ENCODE peak calls at places on chromosomes 1 and 21, in four cellular contexts. One of them, this sample, is unnamed.

GRCh38 chr1:86429830-86430229 is 5.9 kb downstream of the CLCA2 start:
- DNase-seq in HFF-Myc: peak; percentile 59
- DNase-seq in tibial artery: peak; percentile 77
- DNase-seq in cardiac muscle cell: no peak
- DNase-seq in this sample: no peak

GRCh38 chr1:1758692-1759455 is 19.4 kb downstream of the NADK start:
- DNase-seq in HFF-Myc: no peak
- DNase-seq in tibial artery: no peak
- DNase-seq in cardiac muscle cell: no peak
- DNase-seq in this sample: no peak

GRCh38 chr1:202966006-202966904 is 802 bp downstream of the CYB5R1 start:
- DNase-seq in HFF-Myc: no peak
- DNase-seq in tibial artery: no peak
- DNase-seq in cardiac muscle cell: no peak
- DNase-seq in this sample: no peak

GRCh38 chr21:42471716-42472330 is 24.2 kb downstream of the RSPH1 start:
- DNase-seq in HFF-Myc: no peak
- DNase-seq in tibial artery: peak; percentile 40
- DNase-seq in cardiac muscle cell: no peak
- DNase-seq in this sample: no peak

GRCh38 chr1:212774584-212774983 is 17.0 kb downstream of the NSL1 start:
- DNase-seq in HFF-Myc: no peak
- DNase-seq in tibial artery: no peak
- DNase-seq in cardiac muscle cell: no peak
- DNase-seq in this sample: no peak

GRCh38 chr21:28266061-28266460 is 726.6 kb downstream of the LTN1 start:
- DNase-seq in HFF-Myc: no peak
- DNase-seq in tibial artery: no peak
- DNase-seq in cardiac muscle cell: no peak
- DNase-seq in this sample: no peak

GRCh38 chr1:94462606-94463005 is 44.4 kb downstream of the ABCD3 start:
- DNase-seq in HFF-Myc: no peak
- DNase-seq in tibial artery: no peak
- DNase-seq in cardiac muscle cell: no peak
- DNase-seq in this sample: no peak

GRCh38 chr1:53732912-53733317 is 6.0 kb downstream of the GLIS1 start:
- DNase-seq in HFF-Myc: peak; percentile 48
- DNase-seq in tibial artery: no peak
- DNase-seq in cardiac muscle cell: no peak
- DNase-seq in this sample: no peak

GRCh38 chr1:21552715-21553114 is 43.5 kb downstream of the ALPL start:
- DNase-seq in HFF-Myc: no peak
- DNase-seq in tibial artery: no peak
- DNase-seq in cardiac muscle cell: peak; percentile 75
- DNase-seq in this sample: no peak

GRCh38 chr1:210373878-210374599 is 45.3 kb downstream of the HHAT start:
- DNase-seq in HFF-Myc: peak; percentile 94
- DNase-seq in tibial artery: no peak
- DNase-seq in cardiac muscle cell: peak; percentile 66
- DNase-seq in this sample: peak; percentile 82

GRCh38 chr1:30783244-30783915 is 25.8 kb upstream of the LAPTM5 start:
- DNase-seq in HFF-Myc: no peak
- DNase-seq in tibial artery: peak; percentile 80
- DNase-seq in cardiac muscle cell: no peak
- DNase-seq in this sample: no peak

GRCh38 chr1:206608108-206608698 is 4.1 kb downstream of the EIF2D start:
- DNase-seq in HFF-Myc: no peak
- DNase-seq in tibial artery: no peak
- DNase-seq in cardiac muscle cell: peak; percentile 65
- DNase-seq in this sample: peak; percentile 69

GRCh38 chr1:171717080-171717479 is 24.8 kb downstream of the VAMP4 start:
- DNase-seq in HFF-Myc: no peak
- DNase-seq in tibial artery: no peak
- DNase-seq in cardiac muscle cell: no peak
- DNase-seq in this sample: no peak

GRCh38 chr21:33133912-33134311 is 64.0 kb downstream of the OLIG1 start:
- DNase-seq in HFF-Myc: no peak
- DNase-seq in tibial artery: no peak
- DNase-seq in cardiac muscle cell: no peak
- DNase-seq in this sample: no peak

GRCh38 chr1:69077633-69078032 is 490.1 kb upstream of the LRRC7 start:
- DNase-seq in HFF-Myc: no peak
- DNase-seq in tibial artery: no peak
- DNase-seq in cardiac muscle cell: no peak
- DNase-seq in this sample: no peak

GRCh38 chr1:63799810-63800209 is 26.0 kb downstream of the ROR1 start:
- DNase-seq in HFF-Myc: peak; percentile 82
- DNase-seq in tibial artery: no peak
- DNase-seq in cardiac muscle cell: no peak
- DNase-seq in this sample: no peak

GRCh38 chr1:112603541-112603940 is 15.4 kb downstream of the ST7L start:
- DNase-seq in HFF-Myc: no peak
- DNase-seq in tibial artery: no peak
- DNase-seq in cardiac muscle cell: no peak
- DNase-seq in this sample: no peak

GRCh38 chr1:3096360-3096759 is 27.4 kb downstream of the PRDM16 start:
- DNase-seq in HFF-Myc: no peak
- DNase-seq in tibial artery: no peak
- DNase-seq in cardiac muscle cell: no peak
- DNase-seq in this sample: no peak

GRCh38 chr1:165629848-165630628 is 996 bp upstream of the MGST3 start:
- DNase-seq in HFF-Myc: no peak
- DNase-seq in tibial artery: no peak
- DNase-seq in cardiac muscle cell: no peak
- DNase-seq in this sample: no peak

GRCh38 chr1:31792541-31792940 is 23.3 kb downstream of the SPOCD1 start:
- DNase-seq in HFF-Myc: no peak
- DNase-seq in tibial artery: peak; percentile 46
- DNase-seq in cardiac muscle cell: no peak
- DNase-seq in this sample: no peak

GRCh38 chr1:69121708-69122107 is 446.0 kb upstream of the LRRC7 start:
- DNase-seq in HFF-Myc: no peak
- DNase-seq in tibial artery: no peak
- DNase-seq in cardiac muscle cell: no peak
- DNase-seq in this sample: no peak

GRCh38 chr1:195960580-195960979 is 647.7 kb downstream of the KCNT2 start:
- DNase-seq in HFF-Myc: no peak
- DNase-seq in tibial artery: no peak
- DNase-seq in cardiac muscle cell: no peak
- DNase-seq in this sample: no peak

GRCh38 chr1:239394107-239394506 is 7.7 kb downstream of the CHRM3 start:
- DNase-seq in HFF-Myc: no peak
- DNase-seq in tibial artery: no peak
- DNase-seq in cardiac muscle cell: no peak
- DNase-seq in this sample: no peak

GRCh38 chr21:37863842-37864241 is 52.4 kb downstream of the KCNJ6 start:
- DNase-seq in HFF-Myc: no peak
- DNase-seq in tibial artery: no peak
- DNase-seq in cardiac muscle cell: no peak
- DNase-seq in this sample: no peak

GRCh38 chr1:208223136-208223535 is 21.0 kb downstream of the PLXNA2 start:
- DNase-seq in HFF-Myc: no peak
- DNase-seq in tibial artery: no peak
- DNase-seq in cardiac muscle cell: no peak
- DNase-seq in this sample: no peak

GRCh38 chr1:18901952-18902522 is 318 bp downstream of the ALDH4A1 start:
- DNase-seq in HFF-Myc: no peak
- DNase-seq in tibial artery: no peak
- DNase-seq in cardiac muscle cell: peak; percentile 67
- DNase-seq in this sample: no peak

GRCh38 chr1:166484471-166484870 is 317.7 kb upstream of the FAM78B start:
- DNase-seq in HFF-Myc: no peak
- DNase-seq in tibial artery: no peak
- DNase-seq in cardiac muscle cell: no peak
- DNase-seq in this sample: no peak

GRCh38 chr1:92965003-92965402 is 3.7 kb upstream of the DIPK1A start:
- DNase-seq in HFF-Myc: no peak
- DNase-seq in tibial artery: no peak
- DNase-seq in cardiac muscle cell: no peak
- DNase-seq in this sample: no peak

GRCh38 chr1:64484651-64485050 is 14.7 kb downstream of the CACHD1 start:
- DNase-seq in HFF-Myc: no peak
- DNase-seq in tibial artery: no peak
- DNase-seq in cardiac muscle cell: no peak
- DNase-seq in this sample: no peak

GRCh38 chr1:92094112-92094511 is 14.0 kb downstream of the BTBD8 start:
- DNase-seq in HFF-Myc: no peak
- DNase-seq in tibial artery: no peak
- DNase-seq in cardiac muscle cell: no peak
- DNase-seq in this sample: no peak

DNA sequence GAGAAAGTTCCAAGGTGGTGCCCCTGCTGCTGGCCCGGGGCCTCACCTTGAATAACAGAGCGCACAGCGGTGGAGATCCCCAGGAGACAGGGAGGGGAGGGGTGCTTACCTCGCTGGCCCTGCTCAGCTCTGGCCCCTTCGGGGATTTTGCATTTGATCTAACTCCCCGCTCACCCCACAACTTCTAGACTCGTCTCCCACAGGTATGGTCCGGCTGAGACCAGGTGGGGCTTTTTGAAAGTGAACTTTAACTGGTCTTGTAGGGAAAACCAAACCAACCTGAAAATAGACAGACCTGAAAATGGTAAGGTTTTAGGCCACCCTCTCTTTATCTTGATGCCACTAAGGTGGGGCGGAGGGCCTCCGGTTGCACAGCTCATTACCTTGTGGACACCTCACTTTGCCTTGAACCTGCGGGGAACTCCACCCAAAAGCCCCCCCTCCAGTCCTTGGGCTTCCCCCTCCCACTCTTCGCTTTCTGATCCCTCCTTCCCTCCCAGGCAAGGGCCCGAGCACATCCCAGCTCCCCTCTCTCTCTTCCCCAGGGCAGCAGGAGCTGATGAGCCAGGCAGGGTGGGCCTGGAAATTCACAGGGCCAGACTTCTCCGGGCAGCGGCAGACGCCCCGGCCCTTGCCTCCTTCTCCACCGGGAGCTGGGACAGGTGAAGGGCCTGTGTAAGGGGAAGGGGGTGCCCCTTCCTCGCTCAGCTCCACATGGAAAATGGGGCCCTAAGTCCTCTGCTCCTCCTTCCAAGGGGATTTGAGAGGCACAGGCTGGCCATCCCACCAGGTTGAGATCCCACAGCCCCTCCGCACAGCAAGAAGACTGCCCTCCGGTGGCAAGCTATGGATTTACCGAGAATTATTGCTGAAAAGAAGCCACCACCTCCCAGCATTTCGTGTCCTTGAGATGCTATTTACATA is 16.1 kb downstream of the TNFRSF8 start:
- DNase-seq in HFF-Myc: peak; percentile 31
- DNase-seq in tibial artery: no peak
- DNase-seq in cardiac muscle cell: peak; percentile 69
- DNase-seq in this sample: peak; percentile 68
- TF ChIP-seq CTCF in HFF-Myc: peak; percentile 70
- TF ChIP-seq CTCF in tibial artery: no peak
- TF ChIP-seq CTCF in cardiac muscle cell: peak; percentile 77
- TF ChIP-seq CTCF in this sample: peak; percentile 51

GRCh38 chr1:228471762-228472398 is 15.3 kb upstream of the RNF187 start:
- DNase-seq in HFF-Myc: no peak
- DNase-seq in tibial artery: no peak
- DNase-seq in cardiac muscle cell: peak; percentile 70
- DNase-seq in this sample: no peak

GRCh38 chr1:228472655-228473054 is 14.5 kb upstream of the RNF187 start:
- DNase-seq in HFF-Myc: no peak
- DNase-seq in tibial artery: no peak
- DNase-seq in cardiac muscle cell: no peak
- DNase-seq in this sample: no peak

GRCh38 chr1:228474507-228474906 is 12.7 kb upstream of the RNF187 start:
- DNase-seq in HFF-Myc: no peak
- DNase-seq in tibial artery: no peak
- DNase-seq in cardiac muscle cell: no peak
- DNase-seq in this sample: no peak

GRCh38 chr1:228469413-228470162 is 17.6 kb upstream of the RNF187 start:
- DNase-seq in HFF-Myc: no peak
- DNase-seq in tibial artery: no peak
- DNase-seq in cardiac muscle cell: no peak
- DNase-seq in this sample: no peak

GRCh38 chr1:228471154-228471761 is 15.9 kb upstream of the RNF187 start:
- DNase-seq in HFF-Myc: no peak
- DNase-seq in tibial artery: no peak
- DNase-seq in cardiac muscle cell: no peak
- DNase-seq in this sample: no peak
- TF ChIP-seq CTCF in HFF-Myc: no peak
- TF ChIP-seq CTCF in tibial artery: no peak
- TF ChIP-seq CTCF in cardiac muscle cell: no peak
- TF ChIP-seq CTCF in this sample: no peak

GRCh38 chr1:182783068-182783467 is 6.5 kb upstream of the NPL start:
- DNase-seq in HFF-Myc: no peak
- DNase-seq in tibial artery: no peak
- DNase-seq in cardiac muscle cell: peak; percentile 26
- DNase-seq in this sample: peak; percentile 28
- TF ChIP-seq CTCF in HFF-Myc: no peak
- TF ChIP-seq CTCF in tibial artery: no peak
- TF ChIP-seq CTCF in cardiac muscle cell: no peak
- TF ChIP-seq CTCF in this sample: no peak

GRCh38 chr1:7640350-7640749 is 130.7 kb upstream of the VAMP3 start:
- DNase-seq in HFF-Myc: no peak
- DNase-seq in tibial artery: no peak
- DNase-seq in cardiac muscle cell: no peak
- DNase-seq in this sample: no peak

GRCh38 chr1:7642781-7643180 is 128.3 kb upstream of the VAMP3 start:
- DNase-seq in HFF-Myc: no peak
- DNase-seq in tibial artery: no peak
- DNase-seq in cardiac muscle cell: no peak
- DNase-seq in this sample: no peak

GRCh38 chr1:7640920-7641319 is 130.2 kb upstream of the VAMP3 start:
- DNase-seq in HFF-Myc: no peak
- DNase-seq in tibial artery: no peak
- DNase-seq in cardiac muscle cell: no peak
- DNase-seq in this sample: no peak

GRCh38 chr1:7642418-7642704 is 128.7 kb upstream of the VAMP3 start:
- DNase-seq in HFF-Myc: no peak
- DNase-seq in tibial artery: no peak
- DNase-seq in cardiac muscle cell: no peak
- DNase-seq in this sample: no peak

DNA sequence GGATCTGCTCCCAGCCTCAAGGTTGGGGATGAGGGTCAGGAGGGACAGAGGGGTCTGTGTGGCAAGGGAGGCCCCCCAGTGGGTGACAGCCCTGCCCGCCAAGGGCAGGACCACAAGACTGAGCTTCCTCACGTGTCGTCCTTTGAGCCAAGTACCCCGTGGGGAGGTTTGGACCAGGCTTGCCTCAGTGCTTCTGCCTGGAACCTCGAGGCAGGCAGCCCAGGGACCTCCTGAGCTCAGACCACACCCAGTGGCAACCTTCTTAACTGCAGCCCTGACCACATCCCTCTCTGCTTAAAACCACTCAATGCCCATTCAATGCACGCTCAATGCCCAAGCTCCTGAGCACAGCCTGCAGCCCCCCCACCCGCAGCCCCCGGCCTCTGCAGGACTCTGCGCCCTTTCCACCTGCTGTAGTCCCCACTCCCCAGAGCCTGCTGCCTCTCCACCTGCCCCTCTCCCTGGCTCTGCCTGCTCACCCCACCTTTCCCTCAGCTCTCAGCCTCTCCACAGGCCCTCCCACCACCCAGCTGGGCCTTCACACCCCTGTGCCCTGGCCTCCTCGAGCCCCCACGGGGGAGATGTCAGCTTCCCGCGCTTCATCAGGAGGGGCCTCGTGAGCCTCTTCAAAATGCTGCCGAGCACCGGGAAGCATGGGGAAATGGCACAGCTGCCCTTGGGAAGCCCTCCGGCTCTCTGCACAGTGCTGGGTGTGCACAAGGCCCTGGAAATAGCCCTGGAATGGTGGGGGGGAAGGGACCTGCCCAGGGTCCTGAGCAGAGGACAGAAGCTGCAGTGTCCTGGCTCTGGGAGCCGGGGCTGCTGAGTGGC is 129.3 kb upstream of the VAMP3 start:
- DNase-seq in HFF-Myc: no peak
- DNase-seq in tibial artery: no peak
- DNase-seq in cardiac muscle cell: peak; percentile 80
- DNase-seq in this sample: no peak
- TF ChIP-seq CTCF in HFF-Myc: no peak
- TF ChIP-seq CTCF in tibial artery: no peak
- TF ChIP-seq CTCF in cardiac muscle cell: no peak
- TF ChIP-seq CTCF in this sample: no peak